ENCODE peak calls at places on chromosomes 11 and 22, in four cellular contexts. F, Q, O and G are unnamed samples.

GRCh38 chr22:30127749-30128166 is 47.5 kb downstream of the HORMAD2 start:
- DNase-seq in F (no peak), Q (no peak), O (no peak), G (no peak)

GRCh38 chr11:74081428-74081827 is 72.5 kb upstream of the UCP3 start:
- DNase-seq in Q (no peak), O (no peak), F (no peak), G (no peak)

GRCh38 chr11:18706330-18707243 is 8.0 kb downstream of the TMEM86A start:
- DNase-seq in F (no peak), Q (no peak), O (no peak), G (peak; percentile 69)

GRCh38 chr11:17719028-17719939 is at the start of gene MYOD1:
- DNase-seq in Q (no peak), O (no peak), F (no peak), G (peak; percentile 63)

GRCh38 chr11:109960831-109961230 is 132.4 kb upstream of the ZC3H12C start:
- DNase-seq in F (no peak), O (no peak), Q (no peak), G (no peak)

GRCh38 chr22:22167791-22168189 is 76.8 kb upstream of the VPREB1 start:
- DNase-seq in Q (no peak), F (no peak), O (peak; percentile 79), G (no peak)

GRCh38 chr11:61695917-61696316 is 15.7 kb downstream of the DAGLA start:
- DNase-seq in O (peak; percentile 27), F (peak; percentile 58), Q (no peak), G (no peak)

GRCh38 chr11:76208829-76209670 is 2.7 kb upstream of the WNT11 start:
- DNase-seq in O (no peak), Q (peak; percentile 56), F (no peak), G (peak; percentile 84)

GRCh38 chr11:68296344-68297051 is 15.9 kb upstream of the LRP5 start:
- DNase-seq in O (no peak), F (peak; percentile 3), Q (no peak), G (no peak)

GRCh38 chr22:31726692-31727091 is 23.2 kb downstream of the PRR14L start:
- DNase-seq in Q (no peak), O (no peak), F (no peak), G (no peak)

GRCh38 chr11:78398715-78399114 is 18.9 kb downstream of the GAB2 start:
- DNase-seq in F (no peak), Q (no peak), O (no peak), G (no peak)

GRCh38 chr11:79122759-79123158 is 318.1 kb downstream of the TENM4 start:
- DNase-seq in O (no peak), Q (no peak), F (no peak), G (no peak)

GRCh38 chr22:32631507-32632245 is 157.1 kb downstream of the FBXO7 start:
- DNase-seq in Q (no peak), O (no peak), F (no peak), G (no peak)

GRCh38 chr22:47601666-47602065 is 839.2 kb downstream of the TBC1D22A start:
- DNase-seq in Q (no peak), O (no peak), F (no peak), G (no peak)

GRCh38 chr11:87753143-87753542 is 422.1 kb downstream of the RAB38 start:
- DNase-seq in F (no peak), O (no peak), Q (no peak), G (no peak)

GRCh38 chr22:24146190-24146616 is 35.1 kb upstream of the SUSD2 start:
- DNase-seq in O (no peak), Q (peak; percentile 80), F (peak; percentile 41), G (peak; percentile 66)

GRCh38 chr11:118238947-118239346 is 13.2 kb downstream of the MPZL3 start:
- DNase-seq in O (no peak), Q (no peak), F (no peak), G (no peak)

GRCh38 chr22:45743687-45744086 is 72.1 kb downstream of the ATXN10 start:
- DNase-seq in Q (peak; percentile 16), F (no peak), O (no peak), G (no peak)

GRCh38 chr11:117175104-117175503 is 3.4 kb upstream of the SIDT2 start:
- DNase-seq in O (no peak), Q (no peak), F (no peak), G (no peak)

GRCh38 chr11:123704341-123704740 is 37.1 kb downstream of the ZNF202 start:
- DNase-seq in Q (no peak), O (no peak), F (no peak), G (no peak)

GRCh38 chr22:32588063-32588462 is 113.5 kb downstream of the FBXO7 start:
- DNase-seq in F (no peak), O (no peak), Q (no peak), G (no peak)

GRCh38 chr11:125390949-125391348 is 105.1 kb downstream of the FEZ1 start:
- DNase-seq in Q (no peak), O (no peak), F (no peak), G (no peak)

GRCh38 chr11:46130286-46130937 is 9.2 kb upstream of the PHF21A start:
- DNase-seq in O (no peak), F (no peak), Q (no peak), G (no peak)

GRCh38 chr11:19428206-19429001 is 187.7 kb upstream of the E2F8 start:
- DNase-seq in F (no peak), Q (no peak), O (no peak), G (no peak)

GRCh38 chr11:96107143-96107829 is 183.4 kb upstream of the MTMR2 start:
- DNase-seq in O (no peak), F (no peak), Q (peak; percentile 12), G (peak; percentile 24)

GRCh38 chr11:96036863-96037262 is 113.0 kb upstream of the MTMR2 start:
- DNase-seq in Q (no peak), F (no peak), O (no peak), G (no peak)

GRCh38 chr11:62909107-62909894 is 11.9 kb downstream of the CHRM1 start:
- DNase-seq in Q (peak; percentile 70), F (peak; percentile 70), O (no peak), G (peak; percentile 91)

GRCh38 chr11:59862252-59862651 is 4.0 kb downstream of the TCN1 start:
- DNase-seq in O (no peak), F (no peak), Q (no peak), G (no peak)

GRCh38 chr11:57180141-57180561 is 1.6 kb upstream of the LRRC55 start:
- DNase-seq in F (no peak), O (no peak), Q (no peak), G (peak; percentile 55)

GRCh38 chr11:128291835-128292234 is 295.5 kb downstream of the ETS1 start:
- DNase-seq in O (no peak), F (no peak), Q (no peak), G (no peak)

GRCh38 chr11:118106789-118107335 is 20.1 kb upstream of the SMIM35 start:
- DNase-seq in O (no peak), F (no peak), Q (no peak), G (no peak)

DNA sequence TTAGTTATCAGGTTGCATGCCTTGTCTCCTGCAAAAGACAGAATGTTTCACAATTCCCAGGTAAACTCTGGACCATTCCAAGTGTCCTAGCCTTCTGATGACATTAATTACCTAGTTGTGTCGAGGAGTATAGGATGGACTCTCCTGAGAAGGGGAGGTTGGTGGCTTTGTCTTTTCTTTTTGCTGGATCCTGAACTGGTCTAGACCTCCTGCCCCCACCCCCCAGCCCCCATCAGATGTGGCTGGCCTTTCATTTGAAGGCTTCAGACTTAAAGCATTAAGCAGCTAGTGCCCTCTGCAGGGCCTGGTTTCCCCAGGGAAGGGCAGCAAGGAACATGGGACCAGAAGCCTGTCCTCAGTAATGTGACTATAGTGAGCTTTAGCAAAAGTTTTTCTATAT is 9.7 kb downstream of the MCAM start:
- DNase-seq in F (no peak), O (no peak), Q (no peak), G (no peak)
- TF ChIP-seq CTCF in F (peak; percentile 46), O (no peak), Q (peak; percentile 28), G (no peak)

GRCh38 chr11:69380921-69381581 is 87.1 kb downstream of the MYEOV start:
- DNase-seq in F (no peak), Q (no peak), O (no peak), G (no peak)

GRCh38 chr11:69383372-69383771 is 89.4 kb downstream of the MYEOV start:
- DNase-seq in O (no peak), F (no peak), Q (no peak), G (no peak)

GRCh38 chr11:69381681-69382130 is 87.8 kb downstream of the MYEOV start:
- DNase-seq in O (no peak), F (peak; percentile 54), Q (no peak), G (no peak)

GRCh38 chr11:69383946-69384547 is 90.1 kb downstream of the MYEOV start:
- DNase-seq in F (no peak), O (no peak), Q (no peak), G (no peak)

DNA sequence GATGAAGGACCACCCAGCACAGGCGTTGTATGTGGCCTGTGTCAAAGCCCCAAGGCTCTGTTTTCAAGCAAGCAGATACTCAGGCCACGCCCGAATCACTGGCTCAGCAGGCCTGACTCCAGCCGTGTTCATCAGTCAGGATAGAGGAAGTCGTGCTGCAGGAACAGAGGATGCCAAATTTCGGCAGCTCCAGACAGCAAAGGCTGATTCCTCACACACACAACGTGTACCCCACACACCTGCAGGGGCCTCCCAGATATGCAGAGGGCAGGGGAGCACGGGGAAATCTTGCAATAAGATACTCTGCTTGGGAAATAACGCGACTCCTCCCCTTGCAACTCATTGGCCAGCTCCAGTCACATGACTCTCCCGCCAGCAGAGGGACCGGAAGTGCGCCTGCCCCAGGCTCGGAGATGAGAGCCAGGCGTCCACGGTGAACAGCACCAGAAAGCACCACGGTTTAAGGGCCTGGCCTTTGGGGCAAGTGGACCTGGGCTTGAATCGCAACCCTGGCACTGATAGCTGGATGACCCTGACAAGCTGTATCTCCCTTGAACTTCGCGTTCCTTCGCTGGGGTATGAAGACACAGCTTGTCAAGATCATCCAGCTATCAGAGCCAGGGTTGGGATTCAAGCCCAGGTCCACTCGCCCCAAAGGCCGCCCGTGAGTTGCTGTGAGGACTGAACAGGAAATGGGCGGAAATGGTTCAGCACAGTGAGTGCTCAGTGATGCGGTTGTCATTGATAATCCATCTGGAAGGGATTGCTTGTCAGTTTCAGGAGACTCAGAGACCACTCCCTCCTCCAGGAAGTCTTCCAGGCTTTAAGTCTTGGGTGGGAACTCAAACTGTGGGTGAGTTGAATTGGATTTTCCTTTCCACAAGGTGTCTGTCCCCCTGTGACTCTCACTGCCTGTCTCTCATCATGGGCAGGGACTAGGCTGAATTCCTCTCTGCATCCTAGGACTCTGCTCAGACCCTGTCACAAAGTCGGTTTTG is 88.5 kb downstream of the MYEOV start:
- DNase-seq in Q (no peak), O (peak; percentile 36), F (peak; percentile 98), G (peak; percentile 42)
- TF ChIP-seq CBFB in Q (no peak), O (no peak), F (peak; percentile 6), G (no peak)

GRCh38 chr11:32008879-32009548 is 81.9 kb upstream of the RCN1 start:
- DNase-seq in Q (no peak), F (no peak), O (no peak), G (no peak)

GRCh38 chr11:32005786-32006406 is 85.0 kb upstream of the RCN1 start:
- DNase-seq in F (no peak), Q (no peak), O (no peak), G (no peak)

GRCh38 chr11:32003335-32003734 is 87.5 kb upstream of the RCN1 start:
- DNase-seq in O (no peak), F (no peak), Q (no peak), G (no peak)

GRCh38 chr11:32002311-32002710 is 88.6 kb upstream of the RCN1 start:
- DNase-seq in F (no peak), Q (no peak), O (no peak), G (no peak)

GRCh38 chr11:32006799-32007388 is 84.0 kb upstream of the RCN1 start:
- DNase-seq in O (peak; percentile 11), Q (peak; percentile 13), F (peak; percentile 46), G (peak; percentile 18)
- TF ChIP-seq CTCF in O (peak; percentile 75), Q (peak; percentile 72), F (peak; percentile 61), G (peak; percentile 52)

GRCh38 chr11:86514453-86514852 is 139.8 kb downstream of the CCDC81 start:
- DNase-seq in F (no peak), Q (no peak), O (no peak), G (no peak)
- TF ChIP-seq CBFB in F (no peak), Q (no peak), O (no peak), G (no peak)